ENCODE peak calls at places on chromosomes 4 and X, in ten cellular contexts. I is breast epithelium; Y is tibial artery; J is aorta; T is ovary; Q is CD4-positive, alpha-beta memory T cell; O is hepatocyte; L is GM23248; A is adrenal gland; G is upper lobe of right lung. C is an unnamed sample.
A peak's percentile ranks its signal among the peaks of the same experiment; 100 is the strongest.

GRCh38 chr4:140081582-140082398 is 72.2 kb downstream of the MAML3 start:
- DNase-seq in L (no peak), T (no peak), O (no peak), A (no peak), Y (no peak), I (no peak), Q (no peak), J (no peak), G (no peak), C (no peak)

GRCh38 chrX:1466971-1467561 is 14.4 kb upstream of the ASMTL start:
- DNase-seq in Y (no peak), O (no peak), I (peak; percentile 16), T (no peak), G (peak; percentile 38), J (peak; percentile 73), L (no peak), Q (peak; percentile 75), A (no peak), C (no peak)

GRCh38 chr4:147773261-147774184 is 41.6 kb downstream of the ARHGAP10 start:
- DNase-seq in O (no peak), G (no peak), I (no peak), Q (no peak), J (no peak), L (peak; percentile 55), T (no peak), A (no peak), Y (no peak), C (no peak)

GRCh38 chr4:128812360-128812958 is 3.0 kb downstream of the JADE1 start:
- DNase-seq in Q (no peak), G (no peak), J (no peak), I (no peak), L (peak; percentile 92), A (peak; percentile 69), T (peak; percentile 57), O (peak; percentile 81), Y (peak; percentile 42), C (no peak)

GRCh38 chrX:78708171-78708570 is 39.3 kb upstream of the LPAR4 start:
- DNase-seq in Q (no peak), O (peak; percentile 9), A (no peak), J (no peak), T (no peak), L (peak; percentile 57), Y (no peak), G (no peak), I (no peak), C (no peak)

GRCh38 chr4:95572304-95572991 is 23.7 kb upstream of the UNC5C start:
- DNase-seq in L (no peak), J (no peak), Q (no peak), I (peak; percentile 74), O (peak; percentile 68), A (peak; percentile 75), Y (peak; percentile 60), G (peak; percentile 63), T (no peak), C (peak; percentile 21)

GRCh38 chrX:123731987-123732678 is 719 bp downstream of the THOC2 start:
- DNase-seq in T (peak; percentile 17), J (no peak), O (peak; percentile 41), I (no peak), A (no peak), G (peak; percentile 62), Q (no peak), Y (no peak), L (peak; percentile 72), C (no peak)

GRCh38 chr4:85823295-85823694 is 348.3 kb downstream of the ARHGAP24 start:
- DNase-seq in I (no peak), O (no peak), Q (no peak), T (no peak), J (no peak), G (no peak), Y (no peak), L (peak; percentile 73), A (no peak), C (no peak)

GRCh38 chrX:38382663-38383062 is 30.3 kb downstream of the OTC start:
- DNase-seq in Q (no peak), G (no peak), L (no peak), T (no peak), I (no peak), J (no peak), A (no peak), O (no peak), Y (no peak), C (no peak)

GRCh38 chr4:83781434-83781833 is 245.5 kb downstream of the GPAT3 start:
- DNase-seq in T (no peak), G (no peak), A (no peak), Q (no peak), Y (no peak), I (no peak), O (no peak), J (no peak), L (no peak), C (no peak)

GRCh38 chr4:83686166-83686565 is 150.3 kb downstream of the GPAT3 start:
- DNase-seq in L (peak; percentile 92), J (no peak), O (no peak), Y (no peak), Q (no peak), G (no peak), A (no peak), T (no peak), I (no peak), C (no peak)

GRCh38 chrX:130916636-130917422 is 13.8 kb upstream of the ENOX2 start:
- DNase-seq in L (peak; percentile 43), T (peak; percentile 19), G (no peak), Y (no peak), J (no peak), I (no peak), Q (peak; percentile 36), A (peak; percentile 59), O (peak; percentile 46), C (peak; percentile 12)

GRCh38 chr4:140042634-140043033 is 111.3 kb downstream of the MAML3 start:
- DNase-seq in T (no peak), I (no peak), J (no peak), A (no peak), Y (no peak), G (no peak), O (no peak), L (no peak), Q (no peak), C (no peak)

GRCh38 chr4:67204441-67204840 is 340.9 kb downstream of the CENPC start:
- DNase-seq in A (no peak), I (no peak), L (no peak), T (no peak), Y (no peak), O (no peak), G (no peak), Q (no peak), J (no peak), C (no peak)

GRCh38 chr4:82811838-82812672 is 13.5 kb upstream of the SCD5 start:
- DNase-seq in L (no peak), O (no peak), T (no peak), J (no peak), G (no peak), I (no peak), Y (no peak), Q (no peak), A (no peak), C (no peak)

GRCh38 chr4:29711226-29711625 is 1008.9 kb upstream of the PCDH7 start:
- DNase-seq in Q (no peak), A (no peak), T (no peak), G (no peak), Y (no peak), L (no peak), J (no peak), O (no peak), I (no peak), C (no peak)
- H3K9me3 ChIP-seq in Q (no peaks in the 10 kb centered on the region), A (no peaks in the 10 kb centered on the region), T (no peaks in the 10 kb centered on the region), G (no peaks in the 10 kb centered on the region), Y (no peaks in the 10 kb centered on the region), L (peaks cover 2% of the 10 kb centered on the region), J (no peaks in the 10 kb centered on the region), O (no peaks in the 10 kb centered on the region), I (peaks cover 6% of the 10 kb centered on the region), C (peaks cover 7% of the 10 kb centered on the region)

DNA sequence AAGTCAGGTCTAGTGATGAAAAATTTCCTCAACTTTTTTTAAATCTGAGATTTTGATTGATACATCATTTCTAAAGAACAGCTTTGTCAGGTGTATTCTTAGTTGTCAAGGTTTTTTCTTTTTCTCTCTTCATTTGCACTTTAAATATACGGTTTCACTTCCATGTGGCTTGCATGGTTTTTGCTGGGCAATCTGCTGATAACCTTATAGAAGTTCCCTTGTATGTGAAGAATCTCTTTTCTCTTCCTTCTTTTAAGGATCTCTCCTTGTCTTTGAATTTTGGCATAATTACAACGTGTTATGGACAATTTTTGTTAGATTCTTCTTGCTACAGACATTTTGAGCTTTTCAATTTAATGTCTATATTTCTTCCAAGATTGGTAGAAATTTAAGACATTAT is 76.4 kb downstream of the ZNF721 start:
- DNase-seq in Q (no peak), I (no peak), G (no peak), J (no peak), L (no peak), Y (no peak), T (no peak), O (no peak), A (no peak), C (no peak)
- H3K9me3 ChIP-seq in Q (peaks cover 69% of the 10 kb centered on the region), I (peaks cover 87% of the 10 kb centered on the region), G (peaks cover 91% of the 10 kb centered on the region), J (peaks cover 25% of the 10 kb centered on the region), L (peaks cover 27% of the 10 kb centered on the region), Y (peaks cover 26% of the 10 kb centered on the region), T (peaks cover 36% of the 10 kb centered on the region), O (peaks cover 72% of the 10 kb centered on the region), A (peaks cover 90% of the 10 kb centered on the region), C (peaks cover 100% of the 10 kb centered on the region)

GRCh38 chrX:45368705-45369104 is 168.0 kb upstream of the DIPK2B start:
- DNase-seq in A (no peak), J (no peak), Y (no peak), Q (no peak), I (no peak), L (no peak), G (no peak), T (no peak), O (no peak), C (no peak)

GRCh38 chrX:45372151-45372550 is 171.5 kb upstream of the DIPK2B start:
- DNase-seq in J (no peak), Q (no peak), O (no peak), Y (no peak), G (no peak), L (no peak), I (no peak), T (no peak), A (no peak), C (no peak)
- H3K9me3 ChIP-seq in J (peaks cover 2% of the 10 kb centered on the region), Q (no peaks in the 10 kb centered on the region), O (no peaks in the 10 kb centered on the region), Y (no peaks in the 10 kb centered on the region), G (no peaks in the 10 kb centered on the region), L (no peaks in the 10 kb centered on the region), I (peaks cover 12% of the 10 kb centered on the region), T (peaks cover 6% of the 10 kb centered on the region), A (no peaks in the 10 kb centered on the region), C (peaks cover 14% of the 10 kb centered on the region)

GRCh38 chr4:110638347-110638746 is 15.5 kb upstream of the PITX2 start:
- DNase-seq in L (no peak), T (no peak), I (no peak), J (no peak), O (no peak), Y (no peak), A (no peak), Q (no peak), G (no peak), C (no peak)
- H3K9me3 ChIP-seq in L (no peaks in the 10 kb centered on the region), T (peaks cover 3% of the 10 kb centered on the region), I (no peaks in the 10 kb centered on the region), J (peaks cover 1% of the 10 kb centered on the region), O (no peaks in the 10 kb centered on the region), Y (no peaks in the 10 kb centered on the region), A (no peaks in the 10 kb centered on the region), Q (no peaks in the 10 kb centered on the region), G (no peaks in the 10 kb centered on the region), C (no peaks in the 10 kb centered on the region)

DNA sequence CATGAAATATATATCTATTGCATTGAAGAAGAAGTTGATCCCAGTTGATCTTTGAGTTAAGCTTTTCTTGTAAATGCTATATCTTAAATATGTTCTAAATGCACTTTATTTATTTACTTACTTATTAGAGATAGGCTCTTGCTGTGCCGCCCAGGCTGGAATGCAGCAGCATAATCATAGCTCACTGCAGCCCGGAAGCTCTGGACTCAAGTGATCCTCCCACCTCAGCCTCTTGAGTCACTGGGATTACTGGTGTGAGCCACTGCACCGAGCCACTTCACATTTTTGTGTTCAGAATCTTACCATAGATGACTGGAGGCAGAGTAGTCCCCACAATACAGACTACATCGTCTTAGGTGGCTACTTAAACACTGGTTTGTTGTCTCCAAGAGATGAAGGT is 324.3 kb upstream of the SLIT2 start:
- DNase-seq in L (peak; percentile 42), G (no peak), J (no peak), O (peak; percentile 43), Y (no peak), A (no peak), I (no peak), T (no peak), Q (no peak), C (no peak)
- H3K9me3 ChIP-seq in L (no peaks in the 10 kb centered on the region), G (no peaks in the 10 kb centered on the region), J (no peaks in the 10 kb centered on the region), O (no peaks in the 10 kb centered on the region), Y (no peaks in the 10 kb centered on the region), A (no peaks in the 10 kb centered on the region), I (no peaks in the 10 kb centered on the region), T (no peaks in the 10 kb centered on the region), Q (no peaks in the 10 kb centered on the region), C (no peaks in the 10 kb centered on the region)